ENCODE peak calls at places on chromosome 2, in ten cellular contexts. V, N, E, U, F, Y, R, O, Q and W are unnamed samples.

GRCh38 chr2:172473167-172473566 is 45.8 kb downstream of the ITGA6 start:
- DNase-seq in V (no peak), N (no peak), E (no peak), U (no peak), F (no peak), Y (no peak), R (no peak), O (no peak), Q (no peak), W (no peak)

GRCh38 chr2:37477921-37478320 is 133.5 kb downstream of the QPCT start:
- DNase-seq in V (no peak), N (no peak), E (no peak), U (no peak), F (no peak), Y (no peak), R (no peak), O (no peak), Q (no peak), W (no peak)

GRCh38 chr2:25103287-25103871 is 61.5 kb downstream of the EFR3B start:
- DNase-seq in V (peak), N (no peak), E (no peak), U (peak), F (no peak), Y (no peak), R (no peak), O (no peak), Q (no peak), W (peak)

GRCh38 chr2:210456571-210456970 is 20.0 kb downstream of the LANCL1 start:
- DNase-seq in V (no peak), N (no peak), E (no peak), U (no peak), F (no peak), Y (no peak), R (no peak), O (no peak), Q (no peak), W (no peak)

GRCh38 chr2:39571197-39571731 is 94.5 kb upstream of the TMEM178A start:
- DNase-seq in V (no peak), N (no peak), E (no peak), U (peak), F (peak), Y (no peak), R (no peak), O (no peak), Q (no peak), W (peak)

GRCh38 chr2:109402180-109402579 is 211.6 kb downstream of the SEPTIN10 start:
- DNase-seq in V (no peak), N (no peak), E (no peak), U (no peak), F (no peak), Y (no peak), R (no peak), O (no peak), Q (no peak), W (peak)

GRCh38 chr2:70140978-70141753 is 49.7 kb downstream of the C2orf42 start:
- DNase-seq in V (no peak), N (no peak), E (peak), U (peak), F (no peak), Y (no peak), R (peak), O (peak), Q (peak), W (peak)

GRCh38 chr2:7530001-7530400 is 612.8 kb downstream of the RNF144A start:
- DNase-seq in V (no peak), N (no peak), E (no peak), U (no peak), F (no peak), Y (no peak), R (no peak), O (no peak), Q (no peak), W (no peak)

GRCh38 chr2:233384017-233384416 is 29.7 kb downstream of the DGKD start:
- DNase-seq in V (no peak), N (no peak), E (no peak), U (no peak), F (no peak), Y (no peak), R (no peak), O (no peak), Q (no peak), W (no peak)

GRCh38 chr2:120464448-120464931 is 118.6 kb downstream of the INHBB start:
- DNase-seq in V (no peak), N (no peak), E (no peak), U (no peak), F (no peak), Y (no peak), R (no peak), O (no peak), Q (no peak), W (no peak)